ENCODE peak calls at places on chromosomes 6 and 20, in eight cellular contexts. Q, O, D, T, G, U, M and R are unnamed samples.
A peak's percentile ranks its signal among the peaks of the same experiment; 100 is the strongest.

GRCh38 chr20:8132632-8133587 is 844 bp downstream of the PLCB1 start:
- DNase-seq in Q (peak; percentile 61), O (peak; percentile 58), D (no peak), T (peak; percentile 13), G (peak; percentile 64), U (peak; percentile 27), M (no peak), R (no peak)

GRCh38 chr6:32845381-32845884 is 1.6 kb upstream of the PSMB8 start:
- DNase-seq in Q (no peak), O (no peak), D (no peak), T (peak; percentile 34), G (no peak), U (no peak), M (no peak), R (no peak)

GRCh38 chr20:45969712-45970634 is 2.0 kb downstream of the ZNF335 start:
- DNase-seq in Q (no peak), O (no peak), D (no peak), T (no peak), G (peak; percentile 85), U (no peak), M (peak; percentile 62), R (no peak)

GRCh38 chr20:36055145-36055544 is 86.8 kb downstream of the CNBD2 start:
- DNase-seq in Q (no peak), O (no peak), D (no peak), T (no peak), G (no peak), U (no peak), M (no peak), R (no peak)

GRCh38 chr20:45359406-45360148 is 3.4 kb upstream of the SYS1 start:
- DNase-seq in Q (no peak), O (no peak), D (no peak), T (no peak), G (peak; percentile 23), U (no peak), M (peak; percentile 84), R (no peak)

GRCh38 chr6:127516676-127517273 is 2.4 kb downstream of the MTCL3 start:
- DNase-seq in Q (no peak), O (no peak), D (no peak), T (no peak), G (peak; percentile 69), U (no peak), M (peak; percentile 64), R (peak; percentile 74)

GRCh38 chr6:2641044-2641673 is 109.6 kb downstream of the MYLK4 start:
- DNase-seq in Q (no peak), O (no peak), D (no peak), T (no peak), G (no peak), U (no peak), M (no peak), R (no peak)

GRCh38 chr20:58086763-58087566 is 141.5 kb downstream of the ANKRD60 start:
- DNase-seq in Q (no peak), O (no peak), D (no peak), T (no peak), G (peak; percentile 76), U (no peak), M (peak; percentile 53), R (no peak)

GRCh38 chr6:46220351-46221220 is 49.8 kb upstream of the ENPP5 start:
- DNase-seq in Q (no peak), O (no peak), D (peak; percentile 11), T (no peak), G (no peak), U (no peak), M (no peak), R (no peak)

GRCh38 chr6:68527691-68528090 is 107.4 kb upstream of the ADGRB3 start:
- DNase-seq in Q (no peak), O (no peak), D (no peak), T (no peak), G (no peak), U (no peak), M (no peak), R (no peak)

GRCh38 chr6:111423055-111423633 is 59.9 kb downstream of the REV3L start:
- DNase-seq in Q (no peak), O (no peak), D (no peak), T (no peak), G (peak; percentile 24), U (no peak), M (peak; percentile 64), R (no peak)

GRCh38 chr6:19587238-19587942 is 249.8 kb upstream of the ID4 start:
- DNase-seq in Q (no peak), O (no peak), D (no peak), T (no peak), G (no peak), U (no peak), M (no peak), R (no peak)

GRCh38 chr6:111800821-111801220 is 72.4 kb downstream of the FYN start:
- DNase-seq in Q (no peak), O (no peak), D (no peak), T (no peak), G (peak; percentile 67), U (no peak), M (peak; percentile 13), R (no peak)

GRCh38 chr6:130467146-130467545 is 101.3 kb downstream of the TMEM200A start:
- DNase-seq in Q (no peak), O (no peak), D (no peak), T (no peak), G (no peak), U (no peak), M (no peak), R (no peak)

GRCh38 chr20:22590662-22591061 is 6.3 kb upstream of the FOXA2 start:
- DNase-seq in Q (no peak), O (no peak), D (no peak), T (no peak), G (no peak), U (no peak), M (no peak), R (no peak)

GRCh38 chr6:98958791-98959190 is 11.0 kb upstream of the FBXL4 start:
- DNase-seq in Q (no peak), O (no peak), D (no peak), T (no peak), G (no peak), U (no peak), M (peak; percentile 54), R (no peak)

GRCh38 chr6:15063253-15063853 is 182.5 kb upstream of the JARID2 start:
- DNase-seq in Q (peak; percentile 80), O (peak; percentile 43), D (no peak), T (no peak), G (peak; percentile 43), U (peak; percentile 51), M (peak; percentile 97), R (no peak)

GRCh38 chr6:105849741-105850140 is 236.4 kb upstream of the PRDM1 start:
- DNase-seq in Q (no peak), O (no peak), D (no peak), T (no peak), G (peak; percentile 49), U (no peak), M (no peak), R (no peak)

GRCh38 chr20:41769650-41770049 is 151.5 kb upstream of the CHD6 start:
- DNase-seq in Q (no peak), O (no peak), D (no peak), T (no peak), G (no peak), U (no peak), M (no peak), R (peak; percentile 39)

GRCh38 chr20:11813106-11813890 is 104.4 kb upstream of the BTBD3 start:
- DNase-seq in Q (no peak), O (no peak), D (no peak), T (no peak), G (no peak), U (no peak), M (no peak), R (no peak)

GRCh38 chr20:13221673-13222318 is 722 bp downstream of the ISM1 start:
- DNase-seq in Q (peak; percentile 69), O (peak; percentile 49), D (peak; percentile 47), T (peak; percentile 48), G (peak; percentile 85), U (peak; percentile 40), M (peak; percentile 46), R (no peak)

GRCh38 chr20:37336369-37337207 is 9.4 kb upstream of the SRC start:
- DNase-seq in Q (peak; percentile 82), O (peak; percentile 70), D (no peak), T (no peak), G (peak; percentile 67), U (no peak), M (no peak), R (no peak)

GRCh38 chr6:66605011-66605410 is 898.0 kb upstream of the EYS start:
- DNase-seq in Q (no peak), O (no peak), D (no peak), T (no peak), G (no peak), U (no peak), M (no peak), R (no peak)

GRCh38 chr20:33192912-33193501 is 24.1 kb upstream of the BPIFA3 start:
- DNase-seq in Q (no peak), O (no peak), D (no peak), T (no peak), G (peak; percentile 8), U (no peak), M (no peak), R (no peak)

GRCh38 chr20:11993886-11994466 is 76.3 kb downstream of the BTBD3 start:
- DNase-seq in Q (no peak), O (no peak), D (no peak), T (no peak), G (peak; percentile 4), U (no peak), M (no peak), R (no peak)

GRCh38 chr20:62825994-62826645 is 9.3 kb downstream of the COL9A3 start:
- DNase-seq in Q (no peak), O (peak; percentile 14), D (no peak), T (no peak), G (no peak), U (no peak), M (no peak), R (no peak)

GRCh38 chr6:144285548-144285797 is 338 bp downstream of the UTRN start:
- DNase-seq in Q (peak; percentile 70), O (no peak), D (peak; percentile 2), T (no peak), G (no peak), U (no peak), M (peak; percentile 44), R (no peak)

GRCh38 chr20:24491043-24491756 is 21.8 kb downstream of the SYNDIG1 start:
- DNase-seq in Q (no peak), O (no peak), D (no peak), T (no peak), G (peak; percentile 19), U (no peak), M (no peak), R (no peak)

GRCh38 chr6:107531868-107532267 is 42.0 kb downstream of the SOBP start:
- DNase-seq in Q (no peak), O (no peak), D (no peak), T (no peak), G (no peak), U (no peak), M (no peak), R (no peak)